ENCODE peak calls at places on chromosomes 12 and 14, in six cellular contexts. Z is stimulated activated CD4-positive, alpha-beta T cell treated with anti-CD3 and anti-CD28 coated beads, Interleukin-2, amount 100 ng/mL, for 24 hours; O is GM04504; C is H9; W is head of caudate nucleus; J is transverse colon. T is an unnamed sample.

GRCh38 chr14:71403673-71404072 is 496.4 kb downstream of the PCNX1 start:
- DNase-seq in Z (no peak), O (no peak), C (no peak), W (no peak), J (peak), T (no peak)

GRCh38 chr14:104690266-104690711 is 871 bp downstream of the INF2 start:
- DNase-seq in Z (no peak), O (no peak), C (no peak), W (no peak), J (peak), T (no peak)

GRCh38 chr14:20469242-20469889 is at the start of gene PNP:
- DNase-seq in Z (peak), O (peak), C (peak), W (peak), J (peak), T (peak)

GRCh38 chr14:77556946-77557345 is 58.3 kb upstream of the ISM2 start:
- DNase-seq in Z (no peak), O (no peak), C (no peak), W (no peak), J (no peak), T (no peak)

GRCh38 chr12:27650011-27650410 is 46.2 kb upstream of the REP15 start:
- DNase-seq in Z (no peak), O (no peak), C (no peak), W (no peak), J (no peak), T (no peak)

GRCh38 chr12:54282949-54283593 is 2.5 kb downstream of the HNRNPA1 start:
- DNase-seq in Z (peak), O (no peak), C (no peak), W (no peak), J (peak), T (no peak)

GRCh38 chr14:74459289-74459946 is 33.4 kb upstream of the SYNDIG1L start:
- DNase-seq in Z (peak), O (peak), C (peak), W (no peak), J (no peak), T (no peak)

GRCh38 chr14:101098641-101099040 is 195.1 kb upstream of the RTL1 start:
- DNase-seq in Z (no peak), O (no peak), C (no peak), W (no peak), J (no peak), T (no peak)

GRCh38 chr12:53061404-53062010 is 11.6 kb downstream of the TNS2 start:
- DNase-seq in Z (no peak), O (no peak), C (peak), W (peak), J (peak), T (no peak)

GRCh38 chr12:67705394-67706370 is 57.1 kb downstream of the DYRK2 start:
- DNase-seq in Z (no peak), O (peak), C (no peak), W (no peak), J (no peak), T (no peak)

GRCh38 chr12:72077111-72077820 is 138.6 kb downstream of the TPH2 start:
- DNase-seq in Z (no peak), O (no peak), C (no peak), W (no peak), J (no peak), T (no peak)

GRCh38 chr12:1936406-1937320 is 18.2 kb upstream of the CACNA2D4 start:
- DNase-seq in Z (no peak), O (no peak), C (peak), W (peak), J (peak), T (no peak)

GRCh38 chr12:88935856-88936255 is 355.6 kb upstream of the KITLG start:
- DNase-seq in Z (no peak), O (no peak), C (no peak), W (no peak), J (no peak), T (no peak)